ENCODE peak calls at places on chromosome 20, in eight cellular contexts. S is OCI-LY7, N is left ventricle myocardium inferior, H is AG04450, C is cardiac muscle cell, L is mammary epithelial cell, I is dorsolateral prefrontal cortex, U is mucosa of descending colon. O is an unnamed sample.

GRCh38 chr20:57653910-57654309 is 33.7 kb upstream of the ZBP1 start:
- DNase-seq in C (no peak), N (no peak), U (no peak), H (no peak), L (no peak), I (peak; percentile 2), S (no peak), O (no peak)

GRCh38 chr20:3459881-3460307 is 10.9 kb upstream of the ATRN start:
- DNase-seq in N (no peak), L (no peak), H (no peak), U (no peak), I (no peak), C (no peak), S (no peak), O (no peak)

GRCh38 chr20:24576447-24576846 is 107.0 kb downstream of the SYNDIG1 start:
- DNase-seq in U (no peak), C (no peak), N (no peak), H (no peak), L (no peak), I (no peak), S (no peak), O (no peak)

GRCh38 chr20:651713-652610 is 1.0 kb downstream of the SRXN1 start:
- DNase-seq in C (peak; percentile 56), S (peak; percentile 33), H (no peak), L (no peak), N (no peak), U (no peak), I (no peak), O (no peak)

GRCh38 chr20:3563548-3564177 is 92.8 kb downstream of the ATRN start:
- DNase-seq in C (peak; percentile 45), I (no peak), U (no peak), S (peak; percentile 65), H (peak; percentile 7), L (peak; percentile 39), N (no peak), O (no peak)

GRCh38 chr20:19583532-19584175 is 174.4 kb upstream of the RIN2 start:
- DNase-seq in S (peak; percentile 11), N (peak; percentile 68), C (peak; percentile 80), H (no peak), L (peak; percentile 22), U (no peak), I (peak; percentile 19), O (no peak)

GRCh38 chr20:53984781-53985518 is 85.4 kb downstream of the BCAS1 start:
- DNase-seq in N (no peak), I (no peak), H (no peak), U (no peak), C (no peak), L (no peak), S (no peak), O (no peak)

GRCh38 chr20:20441259-20441658 is 73.4 kb downstream of the INSM1 start:
- DNase-seq in I (no peak), S (no peak), H (no peak), C (no peak), L (no peak), U (no peak), N (no peak), O (no peak)

GRCh38 chr20:60038400-60038799 is 80.2 kb downstream of the CDH26 start:
- DNase-seq in N (no peak), U (no peak), S (no peak), I (no peak), C (peak; percentile 49), H (no peak), L (no peak), O (no peak)

GRCh38 chr20:23019403-23019802 is 15.7 kb upstream of the SSTR4 start:
- DNase-seq in U (no peak), I (peak; percentile 35), H (no peak), L (no peak), N (no peak), S (no peak), C (no peak), O (no peak)

GRCh38 chr20:10848810-10849370 is 175.1 kb upstream of the JAG1 start:
- DNase-seq in H (peak; percentile 72), N (peak; percentile 19), U (no peak), S (no peak), I (no peak), L (peak; percentile 86), C (no peak), O (no peak)

GRCh38 chr20:23668477-23668951 is 20.3 kb downstream of the CST4 start:
- DNase-seq in H (no peak), C (peak; percentile 72), I (peak; percentile 22), U (no peak), L (peak; percentile 49), S (peak; percentile 53), N (no peak), O (peak; percentile 3)

GRCh38 chr20:21521596-21522478 is 8.0 kb upstream of the NKX2-2 start:
- DNase-seq in U (no peak), C (no peak), H (no peak), L (no peak), S (no peak), I (no peak), N (no peak), O (no peak)

GRCh38 chr20:21388566-21388965 is 8.8 kb downstream of the NKX2-4 start:
- DNase-seq in I (no peak), S (no peak), U (no peak), N (no peak), C (no peak), L (no peak), H (no peak), O (no peak)

GRCh38 chr20:35462351-35462750 is 7.0 kb downstream of the CEP250 start:
- DNase-seq in I (no peak), H (no peak), S (peak; percentile 78), C (no peak), U (no peak), N (no peak), L (no peak), O (no peak)

GRCh38 chr20:19975901-19976300 is 41.3 kb upstream of the NAA20 start:
- DNase-seq in U (no peak), H (no peak), L (peak; percentile 40), C (no peak), I (no peak), S (no peak), N (no peak), O (no peak)

GRCh38 chr20:4112490-4113420 is 97.4 kb upstream of the RNF24 start:
- DNase-seq in N (peak; percentile 57), S (no peak), H (no peak), C (no peak), U (no peak), L (peak; percentile 51), I (no peak), O (no peak)

GRCh38 chr20:61682998-61683681 is 382.5 kb downstream of the TAF4 start:
- DNase-seq in U (peak; percentile 30), L (peak; percentile 2), I (no peak), S (no peak), N (no peak), C (no peak), H (peak; percentile 6), O (no peak)

GRCh38 chr20:25129428-25129827 is 47.5 kb upstream of the VSX1 start:
- DNase-seq in L (no peak), H (no peak), S (no peak), N (no peak), U (no peak), C (no peak), I (no peak), O (no peak)

GRCh38 chr20:2135018-2135417 is 33.4 kb downstream of the STK35 start:
- DNase-seq in H (no peak), S (no peak), L (no peak), C (no peak), N (no peak), I (no peak), U (no peak), O (no peak)

DNA sequence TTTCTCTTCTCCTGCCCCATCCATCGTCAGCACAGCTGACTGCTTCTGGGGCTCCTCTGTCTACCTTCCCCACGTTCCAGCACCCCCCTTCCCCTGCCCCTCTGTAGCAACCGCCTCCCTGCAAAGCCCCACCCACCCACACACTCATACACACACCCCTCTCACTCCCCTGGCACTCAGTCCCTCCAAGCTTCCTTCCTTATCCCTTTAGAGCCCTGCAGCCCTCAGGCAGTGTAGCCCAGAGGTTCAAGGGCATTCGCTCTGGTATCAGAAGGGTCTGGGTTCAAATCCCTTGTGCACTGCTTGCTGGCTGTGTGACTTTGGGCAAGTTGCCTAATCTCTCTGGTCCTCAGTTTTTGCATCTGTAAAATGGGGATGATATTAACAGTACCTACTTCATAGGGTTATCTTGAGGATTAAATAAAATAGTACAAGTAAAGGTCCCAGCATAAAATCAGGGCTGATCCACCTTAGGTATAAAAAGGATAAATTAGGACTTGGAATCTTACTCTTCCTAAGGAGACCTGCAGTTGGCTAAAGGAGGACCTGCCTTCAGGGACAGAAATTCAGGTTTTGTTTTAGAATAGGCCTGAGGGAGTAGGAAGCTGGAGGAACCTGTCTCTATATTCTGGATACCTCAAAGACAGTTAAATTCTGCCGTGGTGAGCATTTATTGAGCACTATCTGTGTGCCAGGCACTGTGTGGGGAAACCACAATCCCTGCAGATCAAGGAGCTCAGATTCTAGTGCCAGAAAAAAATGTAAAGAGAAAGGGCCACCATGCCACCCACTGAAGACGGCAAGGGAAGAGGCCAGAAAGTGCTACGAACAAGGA is 94.1 kb downstream of the SNX5 start:
- DNase-seq in U (no peak), I (no peak), H (no peak), N (no peak), C (no peak), L (no peak), S (no peak), O (no peak)
- H3K4me3 ChIP-seq in U (no peak overlapping the region), I (no peak overlapping the region), H (no peak overlapping the region), N (no peak overlapping the region), C (no peak overlapping the region), L (peak overlapping the region; percentile 3), S (no peak overlapping the region), O (no peak overlapping the region)

DNA sequence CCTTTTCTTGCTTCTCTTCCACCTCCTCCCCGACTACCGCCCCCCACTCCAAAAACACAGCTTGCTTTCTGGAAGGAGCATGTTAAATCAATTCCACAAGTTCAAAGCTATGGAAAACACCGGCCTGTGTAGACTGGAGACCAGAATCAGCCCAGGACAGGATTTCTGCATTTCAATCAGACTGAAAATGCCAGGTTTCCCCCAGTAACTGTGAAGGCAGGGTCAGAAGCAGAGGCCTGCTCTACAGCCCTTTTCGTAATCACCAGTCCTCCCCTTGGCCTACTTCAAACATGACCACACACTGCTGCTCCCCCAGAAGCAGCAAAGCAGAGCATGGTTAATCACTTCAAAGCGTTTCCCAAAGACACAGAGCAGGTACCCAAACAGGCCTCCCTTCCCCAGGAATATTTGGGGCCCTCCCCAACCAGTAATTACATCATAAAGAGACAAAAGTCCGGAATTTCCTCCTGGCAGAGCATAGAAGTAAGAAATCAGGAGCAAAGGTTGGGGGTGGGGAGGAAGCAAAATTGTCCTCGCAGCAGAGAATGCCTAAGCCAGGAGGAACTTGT is 38.4 kb downstream of the ZMYND8 start:
- DNase-seq in U (no peak), I (no peak), H (no peak), S (no peak), L (peak; percentile 74), N (no peak), C (peak; percentile 21), O (no peak)
- H3K4me3 ChIP-seq in U (no peak overlapping the region), I (peak overlapping the region; percentile 37), H (peak overlapping the region; percentile 35), S (no peak overlapping the region), L (peak overlapping the region; percentile 37), N (peak overlapping the region; percentile 54), C (no peak overlapping the region), O (no peak overlapping the region)

GRCh38 chr20:37564388-37565133 is 36.9 kb upstream of the BLCAP start:
- DNase-seq in N (peak; percentile 25), H (no peak), U (no peak), L (peak; percentile 7), S (peak; percentile 47), I (peak; percentile 20), C (peak; percentile 80), O (no peak)
- H3K4me3 ChIP-seq in N (no peak overlapping the region), H (no peak overlapping the region), U (no peak overlapping the region), L (no peak overlapping the region), S (no peak overlapping the region), I (no peak overlapping the region), C (no peak overlapping the region), O (no peak overlapping the region)

GRCh38 chr20:43558412-43559146 is at the start of gene SGK2:
- DNase-seq in U (peak; percentile 84), N (no peak), L (no peak), H (no peak), C (peak; percentile 43), S (no peak), I (no peak), O (no peak)
- H3K4me3 ChIP-seq in U (peak within 1 kb of the TSS; percentile 9), N (no peak within 1 kb of the TSS), L (no peak within 1 kb of the TSS), H (no peak within 1 kb of the TSS), C (no peak within 1 kb of the TSS), S (no peak within 1 kb of the TSS), I (no peak within 1 kb of the TSS), O (no peak within 1 kb of the TSS)